ENCODE peak calls at places on chromosomes 1 and 21, in five cellular contexts. A is NCI-H1105 treated with DMSO at 0.1 percent for 48 hours, B is posterior cingulate gyrus, X is DMS153, Y is BE2C. C is an unnamed sample.

GRCh38 chr1:52632732-52633290 is at the start of gene SHISAL2A:
- DNase-seq in B (no peak), Y (peak; percentile 11), A (peak; percentile 15), X (peak; percentile 16), C (peak; percentile 49)

GRCh38 chr1:185435696-185436379 is 118.8 kb upstream of the IVNS1ABP start:
- DNase-seq in B (no peak), Y (no peak), A (no peak), X (no peak), C (no peak)

GRCh38 chr1:209530990-209531389 is 52.5 kb upstream of the CAMK1G start:
- DNase-seq in Y (no peak), X (no peak), B (no peak), A (no peak), C (peak; percentile 35)

GRCh38 chr21:42187976-42188653 is 30.8 kb upstream of the ABCG1 start:
- DNase-seq in B (no peak), Y (no peak), A (no peak), X (no peak), C (no peak)

GRCh38 chr1:110112656-110113055 is 413 bp downstream of the UBL4B start:
- DNase-seq in Y (no peak), X (no peak), A (no peak), B (no peak), C (peak; percentile 41)

GRCh38 chr21:34128124-34128523 is 54.7 kb downstream of the MRPS6 start:
- DNase-seq in Y (no peak), X (no peak), B (no peak), A (no peak), C (no peak)

GRCh38 chr1:119885903-119886783 is 10.2 kb downstream of the ADAM30 start:
- DNase-seq in Y (peak; percentile 65), B (no peak), X (no peak), A (peak; percentile 39), C (peak; percentile 50)

GRCh38 chr1:152878042-152878441 is at the start of gene SMCP:
- DNase-seq in X (no peak), A (no peak), Y (peak; percentile 37), B (no peak), C (no peak)

GRCh38 chr1:193013707-193014106 is 45.5 kb downstream of the UCHL5 start:
- DNase-seq in B (no peak), A (no peak), X (no peak), Y (no peak), C (no peak)

GRCh38 chr1:229623225-229623624 is 2.7 kb downstream of the TAF5L start:
- DNase-seq in X (no peak), A (no peak), Y (no peak), B (no peak), C (no peak)

GRCh38 chr1:109443476-109443875 is 17.2 kb upstream of the PSMA5 start:
- DNase-seq in Y (no peak), A (no peak), B (no peak), X (no peak), C (no peak)

GRCh38 chr1:62071695-62072094 is 123.0 kb upstream of the L1TD1 start:
- DNase-seq in B (no peak), A (no peak), Y (no peak), X (no peak), C (no peak)